ENCODE peak calls at places on chromosomes 12 and 14, in ten cellular contexts. I is testis; G is A549; D is naive thymus-derived CD4-positive, alpha-beta T cell; S is MM.1S; U is H9; N is prostate gland; F is breast epithelium; Q is IMR-90; A is CD8-positive, alpha-beta T cell. O is an unnamed sample. For H3K4me1, the result is how much of the 10 kb centered on the place peaks cover.

GRCh38 chr14:99775351-99775750 is 17.9 kb upstream of the EML1 start:
- DNase-seq in I (no peak), G (no peak), D (no peak), S (no peak), U (no peak), N (no peak), F (no peak), Q (no peak), A (no peak), O (no peak)

GRCh38 chr12:76636141-76636692 is 76.6 kb upstream of the OSBPL8 start:
- DNase-seq in I (no peak), G (no peak), D (no peak), S (no peak), U (no peak), N (no peak), F (no peak), Q (peak), A (no peak), O (no peak)

GRCh38 chr12:94147991-94148840 is at the start of gene PLXNC1:
- DNase-seq in I (peak), G (peak), D (peak), S (peak), U (peak), N (no peak), F (no peak), Q (peak), A (peak), O (peak)

GRCh38 chr12:6080149-6081045 is 44.1 kb downstream of the VWF start:
- DNase-seq in I (no peak), G (no peak), D (no peak), S (no peak), U (no peak), N (no peak), F (peak), Q (no peak), A (no peak), O (no peak)

GRCh38 chr12:32569256-32569655 is 109.8 kb upstream of the DNM1L start:
- DNase-seq in I (no peak), G (no peak), D (no peak), S (no peak), U (no peak), N (no peak), F (no peak), Q (no peak), A (no peak), O (no peak)

GRCh38 chr14:39265032-39265431 is 31.3 kb downstream of the MIA2 start:
- DNase-seq in I (no peak), G (no peak), D (no peak), S (no peak), U (no peak), N (no peak), F (no peak), Q (peak), A (no peak), O (no peak)

GRCh38 chr14:57883061-57883460 is 17.2 kb upstream of the SLC35F4 start:
- DNase-seq in I (no peak), G (no peak), D (no peak), S (no peak), U (no peak), N (no peak), F (no peak), Q (no peak), A (no peak), O (no peak)

GRCh38 chr12:93851245-93851665 is 174.1 kb downstream of the CRADD start:
- DNase-seq in I (no peak), G (no peak), D (no peak), S (no peak), U (no peak), N (no peak), F (no peak), Q (no peak), A (peak), O (no peak)

GRCh38 chr12:1811281-1811947 is 9.0 kb upstream of the LRTM2 start:
- DNase-seq in I (no peak), G (no peak), D (no peak), S (no peak), U (no peak), N (no peak), F (no peak), Q (peak), A (peak), O (peak)

GRCh38 chr14:49939884-49940510 is 47.1 kb downstream of the ARF6 start:
- DNase-seq in I (no peak), G (no peak), D (no peak), S (no peak), U (no peak), N (no peak), F (no peak), Q (no peak), A (no peak), O (no peak)

GRCh38 chr12:89234324-89235114 is 117.8 kb downstream of the DUSP6 start:
- DNase-seq in I (no peak), G (no peak), D (no peak), S (no peak), U (no peak), N (no peak), F (no peak), Q (no peak), A (no peak), O (no peak)

DNA sequence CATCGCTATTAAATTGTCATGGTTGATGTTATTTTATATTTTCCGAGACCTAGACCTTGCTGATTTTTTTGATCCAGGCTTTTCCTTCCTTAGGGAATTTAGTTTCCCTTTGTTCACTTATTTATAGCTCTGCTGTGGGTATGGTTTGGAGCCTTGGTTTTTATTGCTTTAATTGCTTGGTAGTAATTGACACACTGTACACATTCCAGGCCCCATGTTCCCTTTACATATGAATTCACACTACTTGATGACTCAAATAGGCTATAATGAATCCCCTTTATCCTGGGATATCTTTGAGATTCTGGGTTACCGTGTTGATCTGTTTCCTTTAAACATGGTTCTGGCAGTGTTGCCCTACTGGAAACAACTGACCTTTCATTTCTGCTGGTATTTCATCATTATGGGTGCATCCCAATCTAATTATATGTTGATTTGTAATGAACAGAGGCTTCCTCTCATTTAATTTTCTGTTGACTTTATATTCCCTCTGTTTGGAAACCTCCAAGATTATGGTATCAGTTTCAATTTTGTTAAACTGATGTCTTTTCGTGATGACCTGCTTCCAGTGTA is 423.9 kb downstream of the RAD51B start:
- DNase-seq in I (no peak), G (no peak), D (no peak), S (no peak), U (no peak), N (no peak), F (no peak), Q (no peak), A (no peak), O (no peak)
- H3K4me1 ChIP-seq in I (half or more), G (under half), D (under half), S (under half), U (under half), N (under half), F (under half), Q (under half), A (under half), O (under half)

GRCh38 chr12:29253916-29254625 is 105.0 kb downstream of the FAR2 start:
- DNase-seq in I (no peak), G (no peak), D (no peak), S (no peak), U (no peak), N (no peak), F (no peak), Q (no peak), A (no peak), O (no peak)

GRCh38 chr12:29255061-29255460 is 106.0 kb downstream of the FAR2 start:
- DNase-seq in I (no peak), G (no peak), D (no peak), S (no peak), U (no peak), N (no peak), F (no peak), Q (no peak), A (no peak), O (no peak)

GRCh38 chr12:29245246-29245645 is 96.2 kb downstream of the FAR2 start:
- DNase-seq in I (no peak), G (no peak), D (no peak), S (no peak), U (no peak), N (no peak), F (no peak), Q (peak), A (no peak), O (no peak)

GRCh38 chr12:29249930-29250329 is 100.9 kb downstream of the FAR2 start:
- DNase-seq in I (no peak), G (no peak), D (no peak), S (no peak), U (no peak), N (no peak), F (no peak), Q (no peak), A (no peak), O (no peak)
- H3K4me1 ChIP-seq in I (under half), G (under half), D (under half), S (under half), U (under half), N (under half), F (under half), Q (under half), A (under half), O (under half)

DNA sequence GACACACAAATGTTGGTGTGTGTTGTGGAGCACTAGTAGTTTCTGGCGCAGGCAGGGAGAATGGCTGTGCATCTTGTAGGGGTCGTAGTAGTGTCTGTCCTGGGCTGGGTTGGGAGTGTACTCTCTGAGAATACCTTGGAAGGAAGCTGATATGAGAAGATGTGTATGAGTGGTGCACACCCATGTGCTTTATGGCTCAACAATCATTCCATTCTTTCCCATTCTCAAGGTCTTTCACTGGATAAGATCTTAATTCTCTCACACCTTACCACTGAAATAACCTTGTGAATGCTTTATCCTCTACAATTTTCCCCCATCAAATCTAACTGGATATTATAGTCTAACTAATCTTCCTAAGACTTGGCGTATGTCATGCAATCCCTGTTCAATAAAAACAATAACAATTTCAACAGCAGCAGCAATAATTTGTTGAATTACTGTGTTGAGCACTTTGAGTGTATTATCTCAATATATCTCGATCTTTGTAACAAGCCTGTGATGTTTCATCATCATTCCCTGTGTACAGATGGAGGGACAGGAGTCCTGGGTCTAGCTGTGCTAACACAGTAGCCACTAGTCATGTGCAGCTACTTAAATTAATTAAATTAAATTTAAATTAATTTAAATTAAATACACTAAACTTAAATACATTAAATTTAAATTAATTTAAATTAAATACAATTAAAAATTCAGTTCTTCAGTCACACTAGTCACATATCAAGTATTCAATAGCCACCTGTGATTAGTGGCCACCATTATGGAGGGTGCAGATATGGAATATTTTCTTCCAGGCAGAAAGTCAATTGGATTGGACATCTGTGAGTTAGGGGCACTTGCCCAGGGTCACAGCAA is 3.6 kb upstream of the SLC48A1 start:
- DNase-seq in I (no peak), G (no peak), D (no peak), S (no peak), U (no peak), N (no peak), F (no peak), Q (no peak), A (no peak), O (no peak)
- H3K4me1 ChIP-seq in I (under half), G (half or more), D (under half), S (under half), U (under half), N (under half), F (under half), Q (under half), A (under half), O (under half)

DNA sequence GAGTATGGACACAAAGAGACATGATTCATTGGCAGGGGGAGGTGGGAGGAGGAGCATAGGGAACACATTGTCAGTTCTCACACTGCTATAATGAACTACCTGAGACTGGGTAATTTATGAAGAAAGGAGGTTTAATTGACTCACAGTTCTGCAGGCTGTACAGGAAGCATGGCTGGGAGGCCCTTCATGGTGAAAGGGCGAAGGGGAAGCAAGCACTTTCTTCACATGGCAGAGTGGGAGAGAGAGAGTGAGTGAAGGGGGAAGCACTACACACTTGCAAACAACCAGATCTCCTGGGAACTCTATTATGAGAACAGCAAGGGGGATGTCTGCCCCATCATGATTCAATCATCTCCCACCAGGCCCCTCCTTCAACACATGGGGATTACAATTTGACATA is 391.8 kb downstream of the BMP4 start:
- DNase-seq in I (no peak), G (no peak), D (no peak), S (no peak), U (no peak), N (no peak), F (no peak), Q (no peak), A (no peak), O (no peak)
- H3K4me1 ChIP-seq in I (under half), G (under half), D (under half), S (under half), U (under half), N (under half), F (under half), Q (under half), A (under half), O (under half)

O was measured in left lung.